ENCODE peak calls at places on chromosomes 6 and 20, in seven cellular contexts. One of them, this sample, is unnamed.

GRCh38 chr20:17431621-17432364 is 99.4 kb downstream of the BFSP1 start:
- DNase-seq in astrocyte of the cerebellum: peak; percentile 20
- DNase-seq in epithelial cell of esophagus: peak; percentile 54
- DNase-seq in kidney: no peak
- DNase-seq in HCT116: peak; percentile 19
- DNase-seq in choroid plexus epithelial cell: peak; percentile 67
- DNase-seq in MM.1S: peak; percentile 55
- DNase-seq in this sample: peak; percentile 47

GRCh38 chr20:2365666-2366065 is 15.0 kb upstream of the TGM6 start:
- DNase-seq in kidney: no peak
- DNase-seq in MM.1S: no peak
- DNase-seq in epithelial cell of esophagus: no peak
- DNase-seq in astrocyte of the cerebellum: no peak
- DNase-seq in choroid plexus epithelial cell: no peak
- DNase-seq in HCT116: no peak
- DNase-seq in this sample: no peak

GRCh38 chr6:145189836-145190235 is 545.5 kb downstream of the EPM2A start:
- DNase-seq in astrocyte of the cerebellum: no peak
- DNase-seq in epithelial cell of esophagus: no peak
- DNase-seq in choroid plexus epithelial cell: no peak
- DNase-seq in HCT116: no peak
- DNase-seq in kidney: no peak
- DNase-seq in MM.1S: no peak
- DNase-seq in this sample: no peak

GRCh38 chr20:43316271-43316670 is 126.6 kb upstream of the PTPRT start:
- DNase-seq in choroid plexus epithelial cell: no peak
- DNase-seq in kidney: no peak
- DNase-seq in HCT116: no peak
- DNase-seq in astrocyte of the cerebellum: no peak
- DNase-seq in MM.1S: no peak
- DNase-seq in epithelial cell of esophagus: no peak
- DNase-seq in this sample: no peak

GRCh38 chr6:106724848-106725247 is 95.5 kb downstream of the QRSL1 start:
- DNase-seq in epithelial cell of esophagus: peak; percentile 37
- DNase-seq in kidney: no peak
- DNase-seq in MM.1S: no peak
- DNase-seq in HCT116: no peak
- DNase-seq in astrocyte of the cerebellum: no peak
- DNase-seq in choroid plexus epithelial cell: no peak
- DNase-seq in this sample: no peak

GRCh38 chr6:122736166-122736565 is 43.4 kb upstream of the FABP7 start:
- DNase-seq in choroid plexus epithelial cell: no peak
- DNase-seq in astrocyte of the cerebellum: no peak
- DNase-seq in epithelial cell of esophagus: peak; percentile 93
- DNase-seq in kidney: no peak
- DNase-seq in HCT116: no peak
- DNase-seq in MM.1S: no peak
- DNase-seq in this sample: no peak

GRCh38 chr6:39167866-39168625 is 53.1 kb upstream of the SAYSD1 start:
- DNase-seq in MM.1S: no peak
- DNase-seq in astrocyte of the cerebellum: no peak
- DNase-seq in HCT116: no peak
- DNase-seq in kidney: no peak
- DNase-seq in epithelial cell of esophagus: no peak
- DNase-seq in choroid plexus epithelial cell: no peak
- DNase-seq in this sample: no peak

GRCh38 chr20:40992349-40993113 is 36.1 kb upstream of the TOP1 start:
- DNase-seq in epithelial cell of esophagus: no peak
- DNase-seq in MM.1S: no peak
- DNase-seq in choroid plexus epithelial cell: no peak
- DNase-seq in kidney: no peak
- DNase-seq in astrocyte of the cerebellum: no peak
- DNase-seq in HCT116: no peak
- DNase-seq in this sample: no peak

GRCh38 chr20:44780226-44780625 is 30.1 kb downstream of the RIMS4 start:
- DNase-seq in choroid plexus epithelial cell: peak; percentile 71
- DNase-seq in MM.1S: peak; percentile 64
- DNase-seq in epithelial cell of esophagus: peak; percentile 73
- DNase-seq in astrocyte of the cerebellum: peak; percentile 40
- DNase-seq in kidney: no peak
- DNase-seq in HCT116: no peak
- DNase-seq in this sample: peak; percentile 20

GRCh38 chr20:41151134-41151869 is 14.0 kb downstream of the PLCG1 start:
- DNase-seq in HCT116: no peak
- DNase-seq in MM.1S: no peak
- DNase-seq in astrocyte of the cerebellum: no peak
- DNase-seq in kidney: peak; percentile 20
- DNase-seq in choroid plexus epithelial cell: no peak
- DNase-seq in epithelial cell of esophagus: no peak
- DNase-seq in this sample: no peak

GRCh38 chr6:151059612-151060095 is 180.1 kb upstream of the AKAP12 start:
- DNase-seq in HCT116: peak; percentile 75
- DNase-seq in choroid plexus epithelial cell: peak; percentile 66
- DNase-seq in astrocyte of the cerebellum: no peak
- DNase-seq in epithelial cell of esophagus: no peak
- DNase-seq in kidney: no peak
- DNase-seq in MM.1S: no peak
- DNase-seq in this sample: no peak

GRCh38 chr6:119467478-119468081 is 118.0 kb upstream of the MAN1A1 start:
- DNase-seq in kidney: no peak
- DNase-seq in choroid plexus epithelial cell: peak; percentile 51
- DNase-seq in MM.1S: peak; percentile 40
- DNase-seq in astrocyte of the cerebellum: peak; percentile 43
- DNase-seq in HCT116: no peak
- DNase-seq in epithelial cell of esophagus: no peak
- DNase-seq in this sample: no peak

GRCh38 chr6:15021074-15021473 is 224.8 kb upstream of the JARID2 start:
- DNase-seq in epithelial cell of esophagus: no peak
- DNase-seq in choroid plexus epithelial cell: no peak
- DNase-seq in HCT116: no peak
- DNase-seq in kidney: no peak
- DNase-seq in MM.1S: no peak
- DNase-seq in astrocyte of the cerebellum: no peak
- DNase-seq in this sample: no peak

GRCh38 chr6:26205625-26206574 is 118.7 kb downstream of the HFE start:
- DNase-seq in choroid plexus epithelial cell: peak; percentile 84
- DNase-seq in kidney: no peak
- DNase-seq in HCT116: peak; percentile 74
- DNase-seq in astrocyte of the cerebellum: no peak
- DNase-seq in MM.1S: peak; percentile 48
- DNase-seq in epithelial cell of esophagus: peak; percentile 72
- DNase-seq in this sample: no peak

GRCh38 chr20:14816471-14816870 is 479.1 kb upstream of the FLRT3 start:
- DNase-seq in kidney: no peak
- DNase-seq in epithelial cell of esophagus: no peak
- DNase-seq in choroid plexus epithelial cell: no peak
- DNase-seq in MM.1S: no peak
- DNase-seq in astrocyte of the cerebellum: no peak
- DNase-seq in HCT116: no peak
- DNase-seq in this sample: no peak

GRCh38 chr6:152420696-152421095 is 216.5 kb downstream of the SYNE1 start:
- DNase-seq in epithelial cell of esophagus: no peak
- DNase-seq in MM.1S: no peak
- DNase-seq in choroid plexus epithelial cell: no peak
- DNase-seq in astrocyte of the cerebellum: no peak
- DNase-seq in kidney: no peak
- DNase-seq in HCT116: no peak
- DNase-seq in this sample: no peak

GRCh38 chr6:53679446-53679933 is 13.9 kb upstream of the KLHL31 start:
- DNase-seq in epithelial cell of esophagus: peak; percentile 56
- DNase-seq in kidney: no peak
- DNase-seq in choroid plexus epithelial cell: peak; percentile 80
- DNase-seq in MM.1S: peak; percentile 24
- DNase-seq in HCT116: peak; percentile 60
- DNase-seq in astrocyte of the cerebellum: peak; percentile 19
- DNase-seq in this sample: no peak

GRCh38 chr20:33162753-33163152 is 5.2 kb upstream of the BPIFA2 start:
- DNase-seq in kidney: no peak
- DNase-seq in epithelial cell of esophagus: no peak
- DNase-seq in HCT116: no peak
- DNase-seq in MM.1S: no peak
- DNase-seq in choroid plexus epithelial cell: no peak
- DNase-seq in astrocyte of the cerebellum: no peak
- DNase-seq in this sample: no peak

GRCh38 chr6:168441434-168442391 is 729 bp downstream of the SMOC2 start:
- DNase-seq in epithelial cell of esophagus: no peak
- DNase-seq in HCT116: no peak
- DNase-seq in MM.1S: no peak
- DNase-seq in kidney: peak; percentile 76
- DNase-seq in astrocyte of the cerebellum: no peak
- DNase-seq in choroid plexus epithelial cell: no peak
- DNase-seq in this sample: no peak
- TF ChIP-seq CTCF in epithelial cell of esophagus: no peak
- TF ChIP-seq CTCF in HCT116: no peak
- TF ChIP-seq CTCF in MM.1S: no peak
- TF ChIP-seq CTCF in kidney: no peak
- TF ChIP-seq CTCF in astrocyte of the cerebellum: no peak
- TF ChIP-seq CTCF in choroid plexus epithelial cell: no peak
- TF ChIP-seq CTCF in this sample: no peak

DNA sequence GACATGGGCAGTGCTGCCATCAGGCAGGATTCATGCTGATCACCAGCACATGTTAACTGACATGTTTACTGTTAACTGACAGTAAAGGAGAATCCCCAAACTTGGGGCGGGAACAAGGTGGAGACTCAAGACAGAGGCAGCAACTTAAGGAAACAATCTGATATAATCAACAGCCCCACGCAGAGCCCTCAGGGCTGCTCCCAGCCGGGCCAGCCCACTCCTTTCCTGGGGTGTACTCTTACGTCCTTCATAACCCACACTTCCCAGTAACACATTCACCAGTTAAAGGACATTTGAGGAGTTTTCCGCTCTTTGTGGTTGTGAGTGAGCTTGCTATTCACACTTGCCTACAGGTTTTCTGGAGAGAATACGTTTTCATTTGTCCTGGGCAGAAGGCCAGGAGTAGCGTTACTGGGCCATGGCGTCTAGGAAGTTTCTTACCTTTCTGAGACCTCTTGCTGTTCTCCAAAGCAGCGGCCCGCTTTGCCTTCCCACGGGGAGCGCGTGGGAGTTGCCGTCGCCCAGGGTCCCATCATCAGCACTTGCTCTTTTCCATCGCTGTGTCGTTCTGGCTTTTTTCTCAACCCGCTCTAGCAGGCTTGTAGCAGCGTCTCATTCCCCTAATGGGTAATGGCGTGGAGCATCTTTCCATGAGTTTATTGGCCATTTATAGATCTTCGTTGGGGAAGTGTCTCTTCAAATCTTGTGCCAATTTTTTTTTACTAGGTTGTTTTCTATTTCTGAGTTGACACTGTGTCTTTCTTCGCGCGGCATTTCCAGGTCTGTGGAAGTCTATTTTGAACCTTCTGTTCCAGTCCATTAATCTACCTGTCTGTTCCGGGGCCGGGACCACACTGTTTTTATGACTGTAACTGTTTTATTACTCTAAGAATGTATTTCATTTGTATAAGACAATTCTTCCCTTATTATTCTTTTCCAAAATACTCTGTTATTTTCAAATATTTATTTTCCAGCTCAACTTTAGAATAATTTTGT is 56.6 kb downstream of the FOXF2 start:
- DNase-seq in astrocyte of the cerebellum: no peak
- DNase-seq in kidney: no peak
- DNase-seq in choroid plexus epithelial cell: no peak
- DNase-seq in HCT116: no peak
- DNase-seq in MM.1S: no peak
- DNase-seq in epithelial cell of esophagus: no peak
- DNase-seq in this sample: no peak
- H3K4me3 ChIP-seq in astrocyte of the cerebellum: no peak overlapping the region
- H3K4me3 ChIP-seq in kidney: no peak overlapping the region
- H3K4me3 ChIP-seq in choroid plexus epithelial cell: no peak overlapping the region
- H3K4me3 ChIP-seq in HCT116: no peak overlapping the region
- H3K4me3 ChIP-seq in MM.1S: no peak overlapping the region
- H3K4me3 ChIP-seq in epithelial cell of esophagus: no peak overlapping the region
- H3K4me3 ChIP-seq in this sample: no peak overlapping the region

GRCh38 chr6:42963855-42964605 is 3.5 kb downstream of the GNMT start:
- DNase-seq in MM.1S: peak; percentile 31
- DNase-seq in choroid plexus epithelial cell: peak; percentile 66
- DNase-seq in astrocyte of the cerebellum: no peak
- DNase-seq in HCT116: no peak
- DNase-seq in epithelial cell of esophagus: peak; percentile 66
- DNase-seq in kidney: peak; percentile 31
- DNase-seq in this sample: no peak
- TF ChIP-seq CTCF in MM.1S: peak; percentile 26
- TF ChIP-seq CTCF in choroid plexus epithelial cell: peak; percentile 56
- TF ChIP-seq CTCF in astrocyte of the cerebellum: peak; percentile 33
- TF ChIP-seq CTCF in HCT116: peak; percentile 47
- TF ChIP-seq CTCF in epithelial cell of esophagus: peak; percentile 38
- TF ChIP-seq CTCF in kidney: peak; percentile 23
- TF ChIP-seq CTCF in this sample: no peak

GRCh38 chr6:1468126-1468525 is 78.8 kb downstream of the FOXF2 start:
- DNase-seq in astrocyte of the cerebellum: no peak
- DNase-seq in epithelial cell of esophagus: no peak
- DNase-seq in kidney: no peak
- DNase-seq in choroid plexus epithelial cell: no peak
- DNase-seq in HCT116: no peak
- DNase-seq in MM.1S: no peak
- DNase-seq in this sample: no peak
- H3K4me3 ChIP-seq in astrocyte of the cerebellum: no peak overlapping the region
- H3K4me3 ChIP-seq in epithelial cell of esophagus: no peak overlapping the region
- H3K4me3 ChIP-seq in kidney: no peak overlapping the region
- H3K4me3 ChIP-seq in choroid plexus epithelial cell: no peak overlapping the region
- H3K4me3 ChIP-seq in HCT116: no peak overlapping the region
- H3K4me3 ChIP-seq in MM.1S: no peak overlapping the region
- H3K4me3 ChIP-seq in this sample: no peak overlapping the region

GRCh38 chr6:110902091-110902490 is 27.5 kb downstream of the AMD1 start:
- DNase-seq in choroid plexus epithelial cell: no peak
- DNase-seq in astrocyte of the cerebellum: no peak
- DNase-seq in epithelial cell of esophagus: no peak
- DNase-seq in kidney: no peak
- DNase-seq in HCT116: no peak
- DNase-seq in MM.1S: no peak
- DNase-seq in this sample: no peak
- TF ChIP-seq CTCF in choroid plexus epithelial cell: no peak
- TF ChIP-seq CTCF in astrocyte of the cerebellum: no peak
- TF ChIP-seq CTCF in epithelial cell of esophagus: no peak
- TF ChIP-seq CTCF in kidney: no peak
- TF ChIP-seq CTCF in HCT116: no peak
- TF ChIP-seq CTCF in MM.1S: no peak
- TF ChIP-seq CTCF in this sample: no peak

GRCh38 chr6:22380236-22380635 is 83.4 kb upstream of the PRL start:
- DNase-seq in astrocyte of the cerebellum: no peak
- DNase-seq in choroid plexus epithelial cell: no peak
- DNase-seq in epithelial cell of esophagus: no peak
- DNase-seq in HCT116: no peak
- DNase-seq in MM.1S: no peak
- DNase-seq in kidney: no peak
- DNase-seq in this sample: no peak

GRCh38 chr6:22383016-22383415 is 86.2 kb upstream of the PRL start:
- DNase-seq in kidney: no peak
- DNase-seq in epithelial cell of esophagus: no peak
- DNase-seq in astrocyte of the cerebellum: no peak
- DNase-seq in choroid plexus epithelial cell: no peak
- DNase-seq in MM.1S: no peak
- DNase-seq in HCT116: no peak
- DNase-seq in this sample: no peak

GRCh38 chr6:22381810-22382512 is 85.1 kb upstream of the PRL start:
- DNase-seq in HCT116: no peak
- DNase-seq in epithelial cell of esophagus: no peak
- DNase-seq in astrocyte of the cerebellum: no peak
- DNase-seq in MM.1S: no peak
- DNase-seq in kidney: no peak
- DNase-seq in choroid plexus epithelial cell: no peak
- DNase-seq in this sample: no peak
- H3K4me3 ChIP-seq in HCT116: no peak overlapping the region
- H3K4me3 ChIP-seq in epithelial cell of esophagus: no peak overlapping the region
- H3K4me3 ChIP-seq in astrocyte of the cerebellum: no peak overlapping the region
- H3K4me3 ChIP-seq in MM.1S: no peak overlapping the region
- H3K4me3 ChIP-seq in kidney: no peak overlapping the region
- H3K4me3 ChIP-seq in choroid plexus epithelial cell: no peak overlapping the region
- H3K4me3 ChIP-seq in this sample: no peak overlapping the region

GRCh38 chr6:76684881-76685280 is 612.4 kb upstream of the IMPG1 start:
- DNase-seq in epithelial cell of esophagus: peak; percentile 11
- DNase-seq in HCT116: no peak
- DNase-seq in MM.1S: no peak
- DNase-seq in choroid plexus epithelial cell: peak; percentile 65
- DNase-seq in kidney: no peak
- DNase-seq in astrocyte of the cerebellum: no peak
- DNase-seq in this sample: no peak
- TF ChIP-seq CTCF in epithelial cell of esophagus: peak; percentile 22
- TF ChIP-seq CTCF in HCT116: peak; percentile 5
- TF ChIP-seq CTCF in MM.1S: no peak
- TF ChIP-seq CTCF in choroid plexus epithelial cell: peak; percentile 38
- TF ChIP-seq CTCF in kidney: no peak
- TF ChIP-seq CTCF in astrocyte of the cerebellum: no peak
- TF ChIP-seq CTCF in this sample: peak; percentile 15

This sample was measured in left ventricle myocardium inferior.